ENCODE peak calls at places on chromosomes 6 and 20, in four cellular contexts. O is hypothalamus, B is GM04504, I is psoas muscle. S is an unnamed sample.

GRCh38 chr6:134379086-134379485 is 61.2 kb upstream of the SGK1 start:
- DNase-seq in B (no peak), I (no peak), O (no peak), S (no peak)

GRCh38 chr6:150056156-150056555 is 12.8 kb downstream of the ULBP3 start:
- DNase-seq in B (no peak), I (no peak), O (no peak), S (no peak)

GRCh38 chr6:125310994-125311649 is 9.4 kb upstream of the HDDC2 start:
- DNase-seq in I (no peak), B (peak), O (no peak), S (no peak)

GRCh38 chr20:61520761-61521460 is 268.9 kb downstream of the CDH4 start:
- DNase-seq in O (no peak), B (peak), I (no peak), S (no peak)

GRCh38 chr6:134706806-134707205 is 243.1 kb downstream of the ALDH8A1 start:
- DNase-seq in O (no peak), B (no peak), I (no peak), S (no peak)

GRCh38 chr6:142542704-142543233 is 241.0 kb downstream of the ADGRG6 start:
- DNase-seq in B (peak), I (peak), O (no peak), S (peak)

GRCh38 chr6:9204171-9204570 is 768.8 kb upstream of the SLC35B3 start:
- DNase-seq in B (no peak), I (no peak), O (no peak), S (no peak)

GRCh38 chr6:117188627-117189201 is 76.6 kb upstream of the VGLL2 start:
- DNase-seq in O (no peak), I (no peak), B (no peak), S (no peak)

GRCh38 chr20:3783068-3783489 is 1.8 kb upstream of the SPEF1 start:
- DNase-seq in B (no peak), I (peak), O (no peak), S (peak)

GRCh38 chr6:149094934-149095341 is 222.6 kb upstream of the TAB2 start:
- DNase-seq in I (no peak), B (no peak), O (no peak), S (no peak)

GRCh38 chr6:28566527-28567252 is 41.0 kb downstream of the GPX5 start:
- DNase-seq in I (no peak), O (no peak), B (no peak), S (no peak)

GRCh38 chr6:128327890-128328289 is 192.5 kb downstream of the PTPRK start:
- DNase-seq in I (no peak), O (no peak), B (no peak), S (no peak)

GRCh38 chr20:58349586-58349985 is 39.4 kb upstream of the VAPB start:
- DNase-seq in B (no peak), O (no peak), I (no peak), S (no peak)

GRCh38 chr6:44012078-44012493 is 115.2 kb downstream of the MRPL14 start:
- DNase-seq in I (no peak), O (no peak), B (peak), S (peak)

GRCh38 chr6:105272783-105273182 is 93.0 kb upstream of the POPDC3 start:
- DNase-seq in I (peak), B (no peak), O (peak), S (no peak)

GRCh38 chr6:159306134-159306537 is 136.9 kb downstream of the FNDC1 start:
- DNase-seq in O (no peak), B (no peak), I (no peak), S (no peak)

GRCh38 chr6:142671791-142672190 is 273.2 kb downstream of the HIVEP2 start:
- DNase-seq in B (no peak), I (no peak), O (no peak), S (no peak)

GRCh38 chr6:75896526-75896925 is 147.5 kb downstream of the MYO6 start:
- DNase-seq in I (no peak), B (no peak), O (no peak), S (no peak)

GRCh38 chr20:3046677-3047462 is 1.0 kb downstream of the MRPS26 start:
- DNase-seq in I (no peak), O (no peak), B (no peak), S (no peak)

GRCh38 chr6:152575621-152576150 is 61.5 kb downstream of the SYNE1 start:
- DNase-seq in B (no peak), O (no peak), I (no peak), S (peak)

GRCh38 chr20:52490715-52491430 is 299.3 kb upstream of the ZFP64 start:
- DNase-seq in O (no peak), B (peak), I (no peak), S (no peak)

GRCh38 chr6:105452924-105453756 is 50.3 kb upstream of the PREP start:
- DNase-seq in O (no peak), B (no peak), I (no peak), S (peak)

GRCh38 chr6:125858427-125859320 is 67.9 kb downstream of the NCOA7 start:
- DNase-seq in I (no peak), B (no peak), O (peak), S (peak)

GRCh38 chr6:132214716-132215115 is 186.6 kb downstream of the MOXD1 start:
- DNase-seq in O (no peak), B (no peak), I (no peak), S (no peak)

GRCh38 chr6:94511502-94512088 is 1065.7 kb upstream of the MANEA start:
- DNase-seq in O (no peak), B (no peak), I (no peak), S (no peak)

GRCh38 chr20:58418949-58419748 is 30.1 kb downstream of the VAPB start:
- DNase-seq in B (no peak), I (no peak), O (no peak), S (no peak)

GRCh38 chr20:38863024-38863851 is 57.7 kb downstream of the PPP1R16B start:
- DNase-seq in I (no peak), B (no peak), O (no peak), S (no peak)

GRCh38 chr20:39607124-39607523 is 645.0 kb downstream of the DHX35 start:
- DNase-seq in I (no peak), O (no peak), B (no peak), S (no peak)

GRCh38 chr6:45737331-45738056 is 278.2 kb downstream of the CLIC5 start:
- DNase-seq in O (no peak), B (no peak), I (no peak), S (no peak)

GRCh38 chr6:158399040-158399700 is 86.9 kb downstream of the TULP4 start:
- DNase-seq in B (no peak), I (no peak), O (no peak), S (no peak)

GRCh38 chr20:38040276-38040675 is 6.7 kb downstream of the RPRD1B start:
- DNase-seq in B (no peak), I (no peak), O (no peak), S (no peak)

GRCh38 chr6:160355001-160355400 is 6.8 kb downstream of the SLC22A3 start:
- DNase-seq in O (no peak), I (no peak), B (no peak), S (no peak)

GRCh38 chr6:83615025-83615999 is 93.6 kb downstream of the SNAP91 start:
- DNase-seq in O (no peak), I (no peak), B (peak), S (no peak)

GRCh38 chr6:42727084-42727601 is 4.7 kb upstream of the PRPH2 start:
- DNase-seq in O (no peak), I (peak), B (no peak), S (no peak)

S was measured in tibial artery.